ENCODE peak calls at places on chromosomes 3 and 15, in nine cellular contexts. L is GM12878, C is fibroblast of lung, U is Caco-2, S is mucosa of descending colon, X is neural progenitor cell, D is MM.1S, I is suprapubic skin, Z is SK-N-SH. Q is an unnamed sample.

GRCh38 chr3:177932750-177933660 is 603.2 kb upstream of the KCNMB2 start:
- DNase-seq in U (no peak), L (no peak), S (no peak), I (no peak), D (no peak), X (no peak), C (no peak), Z (no peak), Q (peak)

GRCh38 chr15:29344474-29344873 is 74.9 kb upstream of the NSMCE3 start:
- DNase-seq in S (no peak), C (no peak), Z (no peak), D (no peak), L (no peak), I (no peak), X (no peak), U (no peak), Q (no peak)

GRCh38 chr3:117998071-117998470 is 1036.6 kb downstream of the IGSF11 start:
- DNase-seq in I (no peak), Z (no peak), S (no peak), C (no peak), L (no peak), D (no peak), X (no peak), U (no peak), Q (peak)

GRCh38 chr3:130758624-130759023 is 12.0 kb upstream of the PIK3R4 start:
- DNase-seq in L (no peak), Z (peak), I (no peak), D (peak), X (no peak), S (no peak), U (no peak), C (no peak), Q (no peak)

GRCh38 chr3:8110966-8111798 is 390.4 kb upstream of the LMCD1 start:
- DNase-seq in D (peak), L (peak), Z (peak), S (no peak), I (no peak), X (peak), U (peak), C (peak), Q (peak)

GRCh38 chr3:86837871-86838270 is 153.1 kb downstream of the VGLL3 start:
- DNase-seq in U (no peak), I (no peak), Z (no peak), X (no peak), C (peak), L (no peak), S (no peak), D (no peak), Q (peak)

GRCh38 chr3:94179059-94179458 is 116.2 kb downstream of the NSUN3 start:
- DNase-seq in Z (no peak), U (no peak), S (no peak), I (no peak), C (no peak), D (no peak), L (no peak), X (no peak), Q (no peak)

GRCh38 chr3:179954226-179954870 is 82.4 kb downstream of the PEX5L start:
- DNase-seq in L (no peak), X (no peak), S (no peak), Z (no peak), D (no peak), I (no peak), U (no peak), C (no peak), Q (no peak)

GRCh38 chr3:16060945-16061344 is 113.5 kb upstream of the GALNT15 start:
- DNase-seq in L (no peak), U (no peak), D (no peak), Z (no peak), S (no peak), I (peak), C (peak), X (no peak), Q (peak)

GRCh38 chr3:4746241-4746958 is 232.8 kb upstream of the BHLHE40 start:
- DNase-seq in I (no peak), X (no peak), L (no peak), C (no peak), D (no peak), U (no peak), S (no peak), Z (no peak), Q (peak)

GRCh38 chr3:61858054-61858453 is 296.7 kb downstream of the PTPRG start:
- DNase-seq in S (no peak), D (no peak), Z (peak), L (no peak), X (no peak), C (peak), U (no peak), I (no peak), Q (peak)

GRCh38 chr3:58899159-58899952 is 150.5 kb downstream of the CFAP20DC start:
- DNase-seq in C (no peak), D (no peak), U (no peak), X (no peak), S (peak), Z (peak), L (peak), I (peak), Q (peak)

GRCh38 chr15:35013370-35013769 is 25.3 kb upstream of the ZNF770 start:
- DNase-seq in C (no peak), L (no peak), S (no peak), X (no peak), Z (no peak), U (no peak), I (no peak), D (no peak), Q (peak)

DNA sequence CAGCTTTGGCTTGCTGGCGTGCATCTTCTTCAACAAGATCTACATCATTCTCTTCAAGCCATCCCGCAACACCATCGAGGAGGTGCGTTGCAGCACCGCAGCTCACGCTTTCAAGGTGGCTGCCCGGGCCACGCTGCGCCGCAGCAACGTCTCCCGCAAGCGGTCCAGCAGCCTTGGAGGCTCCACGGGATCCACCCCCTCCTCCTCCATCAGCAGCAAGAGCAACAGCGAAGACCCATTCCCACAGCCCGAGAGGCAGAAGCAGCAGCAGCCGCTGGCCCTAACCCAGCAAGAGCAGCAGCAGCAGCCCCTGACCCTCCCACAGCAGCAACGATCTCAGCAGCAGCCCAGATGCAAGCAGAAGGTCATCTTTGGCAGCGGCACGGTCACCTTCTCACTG is 40.6 kb upstream of the CSTA start:
- DNase-seq in S (no peak), U (no peak), I (no peak), D (no peak), X (no peak), Z (peak), L (no peak), C (no peak), Q (no peak)
- H3K4me3 ChIP-seq in S (no peak), U (no peak), I (no peak), D (no peak), X (no peak), Z (no peak), L (no peak), C (no peak), Q (no peak)

DNA sequence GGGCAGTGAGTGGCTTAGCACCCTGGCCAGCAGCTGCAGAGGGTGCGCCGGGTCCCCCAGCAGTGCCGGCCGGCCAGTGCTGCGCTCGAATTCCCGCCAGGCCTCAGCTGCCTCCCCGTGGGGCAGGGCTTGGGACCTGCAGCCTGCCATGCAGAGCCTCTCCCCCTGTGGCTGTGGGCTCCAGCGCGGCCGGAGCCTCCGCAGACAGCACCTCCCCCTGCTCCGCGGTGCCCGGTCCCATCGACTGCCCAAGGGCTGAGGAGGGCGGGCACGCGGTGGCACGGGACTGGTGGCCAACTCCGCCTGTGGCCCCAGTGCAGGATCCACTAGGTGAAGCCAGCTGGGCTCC is 386.3 kb downstream of the CNTN4 start:
- DNase-seq in C (no peak), S (no peak), U (no peak), X (no peak), I (no peak), Z (no peak), D (no peak), L (no peak), Q (no peak)
- TF ChIP-seq CTCF in C (no peak), S (no peak), U (no peak), X (no peak), I (no peak), Z (no peak), D (no peak), L (no peak), Q (no peak)

DNA sequence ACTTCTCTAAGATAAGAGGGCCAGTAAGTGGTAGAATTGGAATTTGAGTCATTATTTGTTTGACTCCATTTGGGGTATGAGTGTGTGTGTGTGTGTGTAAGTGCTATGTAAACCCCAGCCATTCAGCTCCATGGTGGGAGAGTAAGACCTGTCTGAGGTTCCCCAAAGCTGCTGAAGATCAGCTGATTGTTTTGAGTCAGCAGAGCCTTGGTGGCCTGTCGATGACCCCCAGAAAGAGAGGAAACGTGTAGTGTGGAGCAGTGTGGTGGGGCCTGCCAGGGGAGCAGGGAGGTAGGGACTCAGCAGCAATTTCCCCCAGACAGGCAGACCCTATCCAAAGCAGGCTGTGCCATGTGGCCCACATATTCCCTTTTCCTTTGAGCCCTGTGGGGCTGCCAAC is 5.3 kb downstream of the DVL3 start:
- DNase-seq in U (no peak), Z (no peak), C (peak), D (no peak), L (no peak), S (no peak), X (no peak), I (no peak), Q (peak)
- H3K4me3 ChIP-seq in U (no peak), Z (no peak), C (no peak), D (no peak), L (no peak), S (no peak), X (no peak), I (no peak), Q (peak)

GRCh38 chr15:93566777-93567176 is 477.8 kb upstream of the RGMA start:
- DNase-seq in Z (no peak), I (no peak), U (no peak), L (no peak), D (no peak), S (no peak), X (no peak), C (no peak), Q (no peak)
- TF ChIP-seq CTCF in Z (no peak), I (no peak), U (no peak), L (no peak), D (no peak), S (no peak), X (no peak), C (no peak), Q (no peak)

DNA sequence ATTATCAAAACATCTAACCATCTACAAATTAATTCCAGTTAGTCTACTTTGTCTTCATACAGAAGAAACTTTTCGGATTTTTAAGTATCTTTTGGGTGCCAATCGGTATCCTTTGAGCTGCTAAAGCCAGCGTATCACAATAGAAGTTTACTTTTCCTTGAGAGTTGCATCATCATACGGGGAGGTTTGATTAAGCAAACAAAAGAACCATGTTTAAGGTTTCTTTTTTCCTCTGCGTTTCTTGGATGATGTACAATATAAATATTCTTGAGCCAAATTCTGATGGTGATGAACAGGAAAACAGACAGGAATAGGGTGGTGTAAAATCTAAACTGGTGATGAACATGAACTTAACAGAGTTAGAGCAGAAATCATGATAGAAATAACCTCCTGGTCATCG is 527.9 kb downstream of the FOXP1 start:
- DNase-seq in D (no peak), C (peak), X (no peak), I (no peak), S (no peak), U (no peak), Z (no peak), L (no peak), Q (peak)
- H3K4me3 ChIP-seq in D (no peak), C (no peak), X (no peak), I (no peak), S (no peak), U (no peak), Z (no peak), L (no peak), Q (no peak)